ENCODE peak calls at places on chromosome 14, in six cellular contexts. Q is T-helper 2 cell treated with Interferon-gamma antibody and Interleukin-4, amounts not matched to agents 5 μg/mL and 100 μg/mL, for 36 hours; N is GOT3; L is RWPE1; O is SW480; S is stimulated activated CD8-positive, alpha-beta memory T cell treated with anti-CD3 and anti-CD28 coated beads, Interleukin-2, amount 100 ng/mL, for 1 hour. P is an unnamed sample.

GRCh38 chr14:52299692-52300278 is 14.3 kb upstream of the PTGER2 start:
- DNase-seq in Q (no peak), N (no peak), L (peak; percentile 62), O (peak; percentile 38), S (no peak), P (no peak)

GRCh38 chr14:77141592-77142288 is at the start of gene ZDHHC22:
- DNase-seq in Q (no peak), N (no peak), L (no peak), O (peak; percentile 58), S (no peak), P (no peak)

GRCh38 chr14:48771717-48772116 is 814.5 kb downstream of the RPS29 start:
- DNase-seq in Q (no peak), N (no peak), L (no peak), O (no peak), S (no peak), P (no peak)

GRCh38 chr14:71245659-71246361 is 338.6 kb downstream of the PCNX1 start:
- DNase-seq in Q (peak; percentile 13), N (no peak), L (no peak), O (no peak), S (no peak), P (no peak)

GRCh38 chr14:81727243-81727642 is 193.6 kb upstream of the SEL1L start:
- DNase-seq in Q (no peak), N (no peak), L (no peak), O (no peak), S (no peak), P (peak; percentile 20)

GRCh38 chr14:95507701-95508103 is 8.7 kb downstream of the SYNE3 start:
- DNase-seq in Q (no peak), N (no peak), L (peak; percentile 80), O (peak; percentile 89), S (no peak), P (peak; percentile 12)

GRCh38 chr14:37901978-37902377 is 305.7 kb upstream of the SSTR1 start:
- DNase-seq in Q (no peak), N (no peak), L (no peak), O (no peak), S (no peak), P (no peak)

GRCh38 chr14:104202259-104203070 is 64.1 kb downstream of the KIF26A start:
- DNase-seq in Q (no peak), N (no peak), L (no peak), O (no peak), S (no peak), P (no peak)

GRCh38 chr14:65229431-65230286 is 127.3 kb upstream of the MAX start:
- DNase-seq in Q (peak; percentile 21), N (no peak), L (peak; percentile 30), O (peak; percentile 75), S (no peak), P (no peak)

GRCh38 chr14:34781242-34781641 is 66.8 kb upstream of the CFL2 start:
- DNase-seq in Q (no peak), N (no peak), L (peak; percentile 47), O (no peak), S (no peak), P (peak; percentile 3)

GRCh38 chr14:102602421-102603292 is 10.2 kb downstream of the RCOR1 start:
- DNase-seq in Q (no peak), N (no peak), L (no peak), O (no peak), S (no peak), P (no peak)

GRCh38 chr14:69247691-69248440 is 12.1 kb upstream of the GALNT16 start:
- DNase-seq in Q (no peak), N (no peak), L (no peak), O (no peak), S (no peak), P (no peak)

GRCh38 chr14:97757491-97757890 is 960.3 kb downstream of the VRK1 start:
- DNase-seq in Q (no peak), N (no peak), L (no peak), O (no peak), S (no peak), P (no peak)